ENCODE peak calls at places on chromosomes 2 and 18, in five cellular contexts. Q, A, S, G and Z are unnamed samples.

GRCh38 chr2:127901339-127902072 is 15.8 kb upstream of the AMMECR1L start:
- DNase-seq in S (no peak), G (peak), A (no peak), Q (peak), Z (no peak)

GRCh38 chr2:230925879-230926765 is 1.1 kb upstream of the GPR55 start:
- DNase-seq in Q (peak), S (peak), G (no peak), A (no peak), Z (peak)

GRCh38 chr2:222931659-222932058 is 70.8 kb downstream of the ACSL3 start:
- DNase-seq in S (no peak), G (no peak), A (no peak), Q (no peak), Z (no peak)

GRCh38 chr2:120504936-120505705 is 159.2 kb downstream of the INHBB start:
- DNase-seq in Q (no peak), G (no peak), A (no peak), S (no peak), Z (no peak)

GRCh38 chr2:204950695-204951094 is 405.4 kb downstream of the PARD3B start:
- DNase-seq in A (no peak), G (no peak), S (no peak), Q (no peak), Z (no peak)

GRCh38 chr18:5582849-5583667 is 39.3 kb upstream of the EPB41L3 start:
- DNase-seq in A (no peak), G (peak), Q (no peak), S (peak), Z (no peak)

GRCh38 chr2:132782166-132782783 is 112.3 kb upstream of the LYPD1 start:
- DNase-seq in G (peak), Q (no peak), S (no peak), A (no peak), Z (no peak)

GRCh38 chr2:36433311-36434217 is 78.0 kb downstream of the CRIM1 start:
- DNase-seq in G (no peak), Q (peak), S (no peak), A (no peak), Z (peak)

GRCh38 chr2:85539361-85540130 is 578 bp downstream of the MAT2A start:
- DNase-seq in G (peak), Q (peak), S (peak), A (no peak), Z (peak)

GRCh38 chr2:175030380-175031271 is 25.4 kb upstream of the CHN1 start:
- DNase-seq in S (peak), G (no peak), A (peak), Q (no peak), Z (peak)

GRCh38 chr2:177466337-177467195 is 74.0 kb downstream of the AGPS start:
- DNase-seq in G (no peak), S (no peak), Q (no peak), A (no peak), Z (no peak)

GRCh38 chr2:98454500-98455235 is 10.0 kb downstream of the INPP4A start:
- DNase-seq in Q (no peak), G (no peak), S (peak), A (no peak), Z (no peak)

GRCh38 chr2:190948671-190949070 is 65.3 kb downstream of the STAT1 start:
- DNase-seq in Q (peak), S (no peak), A (no peak), G (no peak), Z (no peak)

GRCh38 chr2:199999166-199999565 is 43.8 kb downstream of the MAIP1 start:
- DNase-seq in Q (no peak), A (no peak), G (no peak), S (no peak), Z (no peak)

GRCh38 chr2:95158891-95159619 is 593 bp downstream of the ZNF514 start:
- DNase-seq in S (peak), A (peak), Q (peak), G (peak), Z (peak)

GRCh38 chr18:48455555-48456478 is 46.6 kb upstream of the ZBTB7C start:
- DNase-seq in Q (no peak), A (no peak), S (no peak), G (no peak), Z (no peak)

GRCh38 chr18:5197032-5197434 is at the start of gene AKAIN1:
- DNase-seq in S (peak), G (peak), A (no peak), Q (peak), Z (peak)

GRCh38 chr2:200298816-200299215 is 7.7 kb upstream of the SPATS2L start:
- DNase-seq in S (no peak), Q (no peak), G (no peak), A (peak), Z (no peak)

GRCh38 chr2:182381225-182381624 is 45.6 kb downstream of the PDE1A start:
- DNase-seq in Q (no peak), S (no peak), G (no peak), A (peak), Z (no peak)

GRCh38 chr2:239116456-239117246 is 268.8 kb downstream of the TWIST2 start:
- DNase-seq in Q (peak), S (no peak), G (no peak), A (no peak), Z (no peak)

GRCh38 chr2:156175946-156176345 is 156.6 kb downstream of the NR4A2 start:
- DNase-seq in Q (no peak), G (no peak), A (no peak), S (no peak), Z (no peak)

GRCh38 chr2:194424683-194425209 is 1232.3 kb upstream of the SLC39A10 start:
- DNase-seq in S (no peak), G (no peak), A (no peak), Q (no peak), Z (no peak)

GRCh38 chr18:54263904-54264336 is 5.4 kb upstream of the POLI start:
- DNase-seq in S (no peak), Q (no peak), G (no peak), A (no peak), Z (no peak)

GRCh38 chr2:19810148-19810547 is 91.6 kb downstream of the TTC32 start:
- DNase-seq in S (no peak), Q (no peak), A (no peak), G (no peak), Z (no peak)

GRCh38 chr2:22450831-22451230 is 934.1 kb upstream of the KLHL29 start:
- DNase-seq in Q (no peak), G (peak), S (no peak), A (peak), Z (peak)

GRCh38 chr18:36411745-36412168 is 114.2 kb downstream of the FHOD3 start:
- DNase-seq in A (peak), S (peak), G (no peak), Q (no peak), Z (peak)

GRCh38 chr2:141468746-141469145 is 662.1 kb downstream of the LRP1B start:
- DNase-seq in S (no peak), G (no peak), A (no peak), Q (no peak), Z (no peak)

GRCh38 chr2:153115141-153115540 is 363.4 kb downstream of the RPRM start:
- DNase-seq in S (no peak), G (no peak), A (no peak), Q (no peak), Z (no peak)

GRCh38 chr2:187232749-187233148 is 215.3 kb downstream of the CALCRL start:
- DNase-seq in Q (no peak), S (no peak), G (no peak), A (no peak), Z (no peak)

GRCh38 chr2:14982790-14983189 is 350.3 kb downstream of the LRATD1 start:
- DNase-seq in S (no peak), Q (no peak), A (no peak), G (no peak), Z (no peak)

GRCh38 chr2:128347701-128348504 is 29.2 kb upstream of the HS6ST1 start:
- DNase-seq in A (peak), G (peak), S (no peak), Q (peak), Z (no peak)

GRCh38 chr2:96145028-96145939 is at the start of gene DUSP2:
- DNase-seq in Q (peak), G (peak), A (no peak), S (peak), Z (no peak)

GRCh38 chr2:234240917-234241316 is 190.4 kb downstream of the SPP2 start:
- DNase-seq in Q (no peak), A (no peak), S (no peak), G (no peak), Z (no peak)

GRCh38 chr2:222076978-222077690 is 221.7 kb downstream of the PAX3 start:
- DNase-seq in G (no peak), S (no peak), A (no peak), Q (no peak), Z (peak)